ENCODE peak calls at places on chromosomes 13 and 19, in eight cellular contexts. P is adipocyte; B is activated effector memory CD4-positive, alpha-beta T cell treated with Interleukin-2 at 50 U/mL for 16 hours; Y is cardiac muscle cell; F is T-helper 1 cell; K is fibroblast of the aortic adventitia; X is central memory CD4-positive, alpha-beta T cell; T is H54. D is an unnamed sample.

GRCh38 chr13:107531180-107531579 is 684.2 kb downstream of the LIG4 start:
- DNase-seq in Y (no peak), F (no peak), P (no peak), K (no peak), X (no peak), T (no peak), B (no peak), D (no peak)

GRCh38 chr13:30308548-30308947 is 1.2 kb upstream of the KATNAL1 start:
- DNase-seq in F (peak; percentile 15), K (peak; percentile 63), X (no peak), Y (peak; percentile 82), T (no peak), B (no peak), P (peak; percentile 49), D (no peak)

GRCh38 chr13:91308299-91308698 is 39.2 kb upstream of the MIR17HG start:
- DNase-seq in T (no peak), B (no peak), F (no peak), P (peak; percentile 1), X (no peak), K (no peak), Y (no peak), D (no peak)

GRCh38 chr19:48511800-48512503 is at the start of gene LMTK3:
- DNase-seq in X (peak; percentile 84), B (peak; percentile 78), T (no peak), K (peak; percentile 16), F (peak; percentile 88), Y (peak; percentile 52), P (peak; percentile 74), D (peak; percentile 75)

GRCh38 chr19:49585023-49585422 is 3.9 kb downstream of the PRRG2 start:
- DNase-seq in P (no peak), F (no peak), X (no peak), B (no peak), Y (no peak), K (no peak), T (no peak), D (peak; percentile 90)

GRCh38 chr19:52967772-52968171 is 5.1 kb upstream of the ZNF816 start:
- DNase-seq in P (no peak), X (no peak), Y (no peak), F (no peak), B (no peak), K (no peak), T (no peak), D (no peak)

GRCh38 chr19:18349524-18350128 is 9.2 kb downstream of the PGPEP1 start:
- DNase-seq in P (peak; percentile 87), B (no peak), X (no peak), T (peak; percentile 51), K (peak; percentile 74), F (no peak), Y (peak; percentile 76), D (no peak)

GRCh38 chr13:87368639-87369038 is 302.5 kb upstream of the SLITRK5 start:
- DNase-seq in K (no peak), X (no peak), B (no peak), F (no peak), T (no peak), P (no peak), Y (no peak), D (no peak)

GRCh38 chr19:33621811-33622504 is at the start of gene CHST8:
- DNase-seq in X (no peak), Y (peak; percentile 39), K (peak; percentile 4), P (peak; percentile 50), T (no peak), B (no peak), F (no peak), D (peak; percentile 66)

D was measured in SK-N-DZ.